ENCODE peak calls at places on chromosomes 3 and 15, in nine cellular contexts. C is psoas muscle, E is ovary, D is hepatocyte, X is A549, B is IMR-90, M is K562, J is thoracic aorta, R is kidney. T is an unnamed sample.

GRCh38 chr3:69784854-69785523 is 45.7 kb downstream of the MITF start:
- DNase-seq in C (peak; percentile 86), E (peak; percentile 43), D (peak; percentile 67), X (peak; percentile 60), B (peak; percentile 83), M (no peak), J (peak; percentile 21), R (peak; percentile 84), T (peak; percentile 84)

GRCh38 chr3:42163622-42164244 is 72.6 kb downstream of the TRAK1 start:
- DNase-seq in C (no peak), E (no peak), D (no peak), X (no peak), B (no peak), M (no peak), J (no peak), R (no peak), T (no peak)

GRCh38 chr15:89016549-89017041 is 71.7 kb upstream of the ABHD2 start:
- DNase-seq in C (no peak), E (no peak), D (no peak), X (no peak), B (peak; percentile 40), M (no peak), J (no peak), R (no peak), T (no peak)

GRCh38 chr3:161694682-161695586 is 198.3 kb downstream of the OTOL1 start:
- DNase-seq in C (no peak), E (no peak), D (no peak), X (no peak), B (no peak), M (no peak), J (no peak), R (no peak), T (no peak)

GRCh38 chr15:63945005-63945788 is 101.1 kb downstream of the DAPK2 start:
- DNase-seq in C (peak; percentile 81), E (peak; percentile 40), D (peak; percentile 78), X (peak; percentile 64), B (peak; percentile 34), M (peak; percentile 84), J (no peak), R (peak; percentile 86), T (peak; percentile 83)

GRCh38 chr3:142595581-142595950 is 627 bp upstream of the PLS1 start:
- DNase-seq in C (no peak), E (no peak), D (peak; percentile 67), X (peak; percentile 58), B (peak; percentile 86), M (no peak), J (no peak), R (no peak), T (no peak)

GRCh38 chr3:51501833-51502561 is 2.2 kb upstream of the DCAF1 start:
- DNase-seq in C (peak; percentile 89), E (peak; percentile 69), D (peak; percentile 87), X (peak; percentile 71), B (peak; percentile 71), M (peak; percentile 57), J (peak; percentile 36), R (peak; percentile 88), T (peak; percentile 84)

GRCh38 chr3:66376568-66376967 is 124.3 kb downstream of the LRIG1 start:
- DNase-seq in C (no peak), E (peak; percentile 42), D (peak; percentile 55), X (peak; percentile 41), B (peak; percentile 85), M (no peak), J (no peak), R (no peak), T (no peak)

GRCh38 chr3:34260266-34260990 is 462.0 kb downstream of the PDCD6IP start:
- DNase-seq in C (no peak), E (no peak), D (peak; percentile 79), X (peak; percentile 44), B (peak; percentile 50), M (peak; percentile 52), J (no peak), R (no peak), T (peak; percentile 52)

GRCh38 chr3:40181182-40181581 is 128.3 kb upstream of the EIF1B start:
- DNase-seq in C (no peak), E (no peak), D (no peak), X (no peak), B (no peak), M (no peak), J (no peak), R (no peak), T (no peak)

GRCh38 chr3:4588410-4588809 is 95.3 kb downstream of the ITPR1 start:
- DNase-seq in C (no peak), E (no peak), D (peak; percentile 11), X (no peak), B (peak; percentile 59), M (no peak), J (no peak), R (no peak), T (no peak)

GRCh38 chr3:56826831-56827722 is 25.3 kb upstream of the ARHGEF3 start:
- DNase-seq in C (no peak), E (no peak), D (no peak), X (no peak), B (peak; percentile 16), M (no peak), J (no peak), R (no peak), T (no peak)

GRCh38 chr3:146539315-146539714 is 5.1 kb downstream of the PLSCR1 start:
- DNase-seq in C (no peak), E (no peak), D (no peak), X (no peak), B (no peak), M (no peak), J (no peak), R (no peak), T (no peak)

GRCh38 chr3:146536681-146537080 is 7.7 kb downstream of the PLSCR1 start:
- DNase-seq in C (no peak), E (no peak), D (no peak), X (no peak), B (no peak), M (no peak), J (no peak), R (no peak), T (no peak)

GRCh38 chr3:146540236-146540635 is 4.2 kb downstream of the PLSCR1 start:
- DNase-seq in C (no peak), E (no peak), D (no peak), X (no peak), B (no peak), M (no peak), J (no peak), R (no peak), T (no peak)

GRCh38 chr3:146540978-146541377 is 3.4 kb downstream of the PLSCR1 start:
- DNase-seq in C (no peak), E (no peak), D (no peak), X (no peak), B (no peak), M (no peak), J (no peak), R (no peak), T (no peak)

GRCh38 chr3:146537603-146538002 is 6.8 kb downstream of the PLSCR1 start:
- DNase-seq in C (no peak), E (no peak), D (no peak), X (no peak), B (no peak), M (no peak), J (no peak), R (no peak), T (no peak)
- H3K4me1 ChIP-seq in C (peaks cover 5% of the 10 kb centered on the region), E (peaks cover 14% of the 10 kb centered on the region), D (peaks cover under 1% of the 10 kb centered on the region), X (peaks cover 17% of the 10 kb centered on the region), B (peaks cover 10% of the 10 kb centered on the region), M (peaks cover 17% of the 10 kb centered on the region), J (peaks cover 41% of the 10 kb centered on the region), R (peaks cover 8% of the 10 kb centered on the region), T (peaks cover 63% of the 10 kb centered on the region)

DNA sequence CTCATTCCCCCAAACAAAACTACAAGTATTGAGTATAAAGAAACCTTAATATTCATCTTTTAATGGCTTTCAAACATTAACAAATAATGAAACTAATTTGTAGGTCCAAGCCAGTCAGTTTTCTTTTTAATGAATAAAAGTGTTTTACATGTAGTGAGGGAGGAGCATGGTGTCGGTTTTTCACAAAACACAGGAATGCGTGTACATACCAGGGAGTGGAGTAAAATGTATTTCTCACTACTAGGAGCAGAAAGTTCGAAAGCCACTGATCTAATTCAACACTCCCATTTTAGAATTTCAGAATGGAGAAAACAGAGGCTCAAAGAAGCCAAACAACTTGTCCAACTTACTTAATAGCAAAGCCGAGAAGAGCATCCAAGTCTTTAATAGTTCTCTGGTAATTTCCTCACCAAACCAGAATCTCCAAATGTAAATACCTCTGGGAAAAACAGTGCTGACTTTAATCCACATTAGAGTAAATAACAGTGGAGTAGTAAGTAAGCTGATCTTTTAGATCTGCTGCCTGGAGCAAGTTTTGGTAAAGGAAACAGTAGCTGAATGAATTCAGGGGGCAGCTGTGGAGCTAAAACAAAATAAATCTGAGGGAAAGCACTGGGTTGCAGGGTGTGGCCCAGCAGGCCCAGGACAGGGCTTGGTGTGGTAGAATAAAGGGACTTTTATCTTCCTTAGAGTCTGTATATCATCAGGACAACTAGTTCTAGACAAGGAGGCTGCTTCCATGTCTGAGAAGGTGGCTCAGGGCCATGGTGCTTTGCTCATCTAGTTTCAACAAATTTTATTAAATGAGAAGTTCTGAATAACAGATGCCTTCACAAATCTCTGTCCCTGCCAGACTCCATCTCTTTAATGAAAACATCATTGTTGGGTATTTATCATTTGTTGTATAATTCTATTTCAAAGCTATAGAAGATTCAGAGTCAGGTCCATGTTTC is 7.8 kb downstream of the ANP32A start:
- DNase-seq in C (no peak), E (no peak), D (no peak), X (no peak), B (no peak), M (no peak), J (no peak), R (no peak), T (no peak)
- H3K4me1 ChIP-seq in C (peaks cover 69% of the 10 kb centered on the region), E (peaks cover 4% of the 10 kb centered on the region), D (peaks cover 42% of the 10 kb centered on the region), X (peaks cover 40% of the 10 kb centered on the region), B (peaks cover 19% of the 10 kb centered on the region), M (peaks cover 41% of the 10 kb centered on the region), J (peaks cover 56% of the 10 kb centered on the region), R (peaks cover 14% of the 10 kb centered on the region), T (peaks cover 69% of the 10 kb centered on the region)

DNA sequence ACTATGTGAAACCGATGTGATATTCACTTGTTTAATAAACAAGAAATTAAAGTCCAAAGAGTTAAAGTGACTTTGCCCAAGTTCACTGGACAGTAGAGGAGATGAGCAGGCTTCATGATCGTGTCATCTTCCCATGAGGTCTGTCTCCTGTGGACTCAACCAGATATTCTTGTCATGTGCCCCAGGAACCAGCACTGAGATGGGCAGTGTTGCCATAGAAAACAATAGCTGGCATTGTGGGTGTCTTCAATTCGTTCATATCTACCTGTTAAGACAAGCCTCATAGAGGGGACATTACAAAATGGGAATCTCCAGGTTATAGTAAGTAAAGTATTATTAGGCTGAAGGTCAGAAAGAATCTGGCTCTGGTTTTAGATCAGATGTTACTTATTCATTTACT is 184.8 kb upstream of the BCL6 start:
- DNase-seq in C (no peak), E (no peak), D (no peak), X (no peak), B (no peak), M (no peak), J (no peak), R (no peak), T (no peak)
- H3K4me1 ChIP-seq in C (peaks cover 10% of the 10 kb centered on the region), E (no peaks in the 10 kb centered on the region), D (no peaks in the 10 kb centered on the region), X (no peaks in the 10 kb centered on the region), B (peaks cover 2% of the 10 kb centered on the region), M (no peaks in the 10 kb centered on the region), J (peaks cover 6% of the 10 kb centered on the region), R (no peaks in the 10 kb centered on the region), T (no peaks in the 10 kb centered on the region)

DNA sequence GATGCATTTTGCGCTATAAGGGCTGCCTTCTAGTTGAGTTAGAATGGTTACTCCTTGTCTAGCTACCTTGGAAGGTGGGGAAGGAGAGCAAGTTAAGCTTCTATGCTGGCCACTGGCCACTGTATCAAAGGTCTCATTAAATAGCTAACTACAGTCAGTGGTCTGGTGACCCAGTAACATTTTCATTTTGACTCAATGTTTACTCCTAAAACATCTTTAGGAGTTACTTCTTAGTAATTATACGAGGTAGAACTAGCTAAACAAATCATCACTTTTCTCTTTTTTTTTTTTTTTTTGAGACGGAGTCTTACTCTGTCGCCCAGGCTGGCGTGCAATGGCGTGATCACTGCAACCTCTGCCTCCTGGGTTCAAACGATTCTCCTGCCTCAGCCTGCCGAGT is 26.7 kb downstream of the ETV5 start:
- DNase-seq in C (no peak), E (no peak), D (no peak), X (no peak), B (no peak), M (no peak), J (no peak), R (no peak), T (no peak)
- H3K4me1 ChIP-seq in C (no peaks in the 10 kb centered on the region), E (peaks cover 1% of the 10 kb centered on the region), D (no peaks in the 10 kb centered on the region), X (no peaks in the 10 kb centered on the region), B (peaks cover 2% of the 10 kb centered on the region), M (no peaks in the 10 kb centered on the region), J (peaks cover 59% of the 10 kb centered on the region), R (no peaks in the 10 kb centered on the region), T (no peaks in the 10 kb centered on the region)

T was measured in lower lobe of right lung.